ENCODE peak calls at places on chromosomes 3 and 15, in five cellular contexts. L is stomach, S is pancreas, P is OCI-LY7, O is mesothelial cell of epicardium. C is an unnamed sample.
A peak's percentile ranks its signal among the peaks of the same experiment; 100 is the strongest.

GRCh38 chr3:169241575-169241927 is 422.0 kb downstream of the MECOM start:
- DNase-seq in O (no peak), L (no peak), S (no peak), P (no peak), C (no peak)

GRCh38 chr15:74403981-74404563 is 29.7 kb downstream of the SEMA7A start:
- DNase-seq in S (no peak), O (no peak), P (peak; percentile 44), L (no peak), C (no peak)

GRCh38 chr3:12478326-12478725 is 6.0 kb upstream of the TSEN2 start:
- DNase-seq in O (no peak), S (no peak), P (no peak), L (no peak), C (no peak)

GRCh38 chr15:85700767-85701166 is 94.0 kb downstream of the KLHL25 start:
- DNase-seq in P (no peak), S (no peak), O (no peak), L (no peak), C (no peak)

GRCh38 chr3:6526321-6526720 is 334.6 kb upstream of the GRM7 start:
- DNase-seq in O (no peak), P (no peak), S (no peak), L (no peak), C (no peak)

GRCh38 chr15:101062063-101062462 is 142.9 kb downstream of the LRRK1 start:
- DNase-seq in S (no peak), O (no peak), L (no peak), P (peak; percentile 25), C (no peak)

GRCh38 chr3:119643094-119643493 is 17.3 kb downstream of the POPDC2 start:
- DNase-seq in L (no peak), S (no peak), O (no peak), P (no peak), C (no peak)

GRCh38 chr3:144875251-144875650 is 903.6 kb downstream of the DIPK2A start:
- DNase-seq in P (no peak), S (no peak), O (no peak), L (no peak), C (no peak)

GRCh38 chr3:28726840-28727239 is 378.2 kb upstream of the AZI2 start:
- DNase-seq in P (peak; percentile 14), L (peak; percentile 54), S (peak; percentile 71), O (no peak), C (peak; percentile 72)

DNA sequence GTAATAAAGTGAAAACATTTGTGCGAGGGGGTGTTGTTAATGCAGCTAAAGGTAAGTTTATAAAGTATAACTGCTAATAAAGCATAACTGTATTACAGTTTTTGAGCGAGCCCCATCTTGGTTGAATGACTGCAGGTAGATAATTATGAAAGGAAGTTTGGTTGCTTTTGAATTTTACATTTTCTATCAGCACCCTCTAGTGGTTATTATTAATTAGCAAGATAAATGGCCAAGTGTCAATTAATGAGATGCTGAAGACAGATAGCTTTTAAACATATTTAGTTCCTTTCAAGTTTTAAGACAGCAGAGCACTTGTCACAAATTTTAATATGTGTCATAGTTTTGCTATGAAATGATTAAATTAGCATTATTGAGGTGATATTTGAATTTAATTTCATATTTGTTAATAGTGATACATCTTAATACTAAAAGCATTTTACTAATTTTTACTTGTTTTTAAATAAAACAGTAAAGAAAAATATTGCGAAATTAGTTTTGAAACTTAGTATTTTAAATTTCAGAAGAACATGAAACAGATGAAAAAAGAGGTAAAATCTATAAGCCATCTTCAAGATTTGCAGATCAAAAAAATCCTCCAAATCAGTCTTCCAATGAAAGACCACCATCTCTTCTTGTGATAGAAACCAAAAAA is 15.1 kb downstream of the U2SURP start:
- DNase-seq in O (no peak), L (no peak), S (no peak), P (peak; percentile 41), C (no peak)
- TF ChIP-seq CTCF in O (peak; percentile 76), L (peak; percentile 42), S (peak; percentile 37), P (peak; percentile 86), C (peak; percentile 76)

GRCh38 chr3:54374214-54374855 is 252.0 kb downstream of the CACNA2D3 start:
- DNase-seq in S (no peak), O (no peak), L (peak; percentile 55), P (peak; percentile 3), C (peak; percentile 39)
- TF ChIP-seq CTCF in S (peak; percentile 58), O (no peak), L (peak; percentile 60), P (peak; percentile 54), C (peak; percentile 62)

DNA sequence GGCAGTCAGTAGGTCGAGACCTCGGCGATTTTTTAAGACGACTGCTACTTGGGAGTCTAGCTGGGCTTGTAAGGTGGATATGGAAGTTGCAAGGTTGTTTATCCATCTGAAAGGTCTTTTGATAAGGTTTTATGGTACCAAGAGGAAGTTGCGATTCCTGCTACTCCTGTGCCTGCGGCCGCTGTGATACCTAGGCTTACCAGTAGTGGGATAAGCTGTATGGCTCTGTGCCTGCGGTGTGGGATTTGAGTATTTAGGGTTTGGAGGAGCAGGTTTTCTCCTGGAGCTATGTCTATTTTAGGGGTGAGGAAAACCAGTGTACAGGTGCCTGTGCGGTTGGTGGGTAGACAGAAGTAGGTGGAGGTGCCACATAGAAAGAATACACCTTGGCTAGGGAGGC is 1059.8 kb downstream of the SI start:
- DNase-seq in P (no peak), L (no peak), S (no peak), O (no peak), C (no peak)
- TF ChIP-seq CTCF in P (no peak), L (no peak), S (no peak), O (no peak), C (no peak)

GRCh38 chr3:154781595-154781994 is 298.5 kb upstream of the MME start:
- DNase-seq in P (no peak), O (no peak), L (no peak), S (no peak), C (no peak)
- TF ChIP-seq CTCF in P (no peak), O (no peak), L (no peak), S (no peak), C (no peak)

DNA sequence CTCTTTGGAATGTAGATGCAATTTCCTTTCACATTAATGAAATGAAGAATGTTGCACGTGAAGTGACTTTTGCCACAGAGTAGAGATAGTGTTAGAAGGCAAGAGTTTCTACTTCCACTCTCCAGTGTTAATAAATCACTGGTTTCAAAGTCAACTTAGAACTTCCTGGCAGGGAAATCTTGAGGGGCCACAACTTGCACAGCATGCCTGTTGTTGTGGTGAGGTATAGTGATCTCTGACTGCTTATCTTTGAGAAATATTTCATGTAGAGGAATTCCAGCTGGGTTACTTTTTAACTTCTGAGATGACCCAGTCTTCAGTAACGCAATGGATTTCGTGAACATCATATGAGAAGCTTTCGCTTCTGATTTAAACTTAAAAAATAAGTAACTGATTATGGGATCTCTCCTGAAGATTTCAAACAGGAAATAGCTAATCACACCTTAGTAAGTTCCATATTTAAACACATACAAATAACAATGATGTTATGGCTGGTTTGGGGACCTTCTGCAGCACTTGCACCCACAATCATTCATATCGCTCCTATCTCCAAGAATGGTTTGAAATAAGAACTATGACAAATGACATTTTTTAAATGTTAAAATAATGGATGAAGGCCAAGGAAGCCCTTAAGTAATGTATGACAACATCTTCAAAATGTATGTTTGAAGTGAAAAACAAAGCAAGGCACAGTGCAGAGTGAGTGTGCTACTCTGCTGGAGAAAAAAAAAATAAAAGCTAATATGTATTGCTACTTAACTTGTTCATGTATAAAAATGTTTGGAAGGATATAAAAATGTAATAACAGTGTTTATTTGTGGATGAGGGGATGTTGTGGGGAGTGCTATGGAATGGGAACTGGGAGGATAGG is 726.5 kb upstream of the NECTIN3 start:
- DNase-seq in O (no peak), L (no peak), S (no peak), P (no peak), C (no peak)
- TF ChIP-seq CTCF in O (no peak), L (no peak), S (no peak), P (no peak), C (no peak)

GRCh38 chr15:79816565-79816964 is 80.2 kb downstream of the MTHFS start:
- DNase-seq in L (no peak), P (no peak), O (no peak), S (no peak), C (no peak)
- TF ChIP-seq CTCF in L (no peak), P (no peak), O (no peak), S (no peak), C (no peak)